ENCODE peak calls at places on chromosomes 4 and X, in eight cellular contexts. L is upper lobe of right lung, P is OCI-LY7, T is ascending aorta, V is gastrocnemius medialis, G is colonic mucosa, Y is MM.1S, Z is cardiac muscle cell. U is an unnamed sample.

GRCh38 chr4:4753643-4754042 is 105.8 kb upstream of the MSX1 start:
- DNase-seq in L (no peak), P (no peak), T (no peak), V (no peak), G (no peak), Y (no peak), Z (no peak), U (no peak)

GRCh38 chr4:93217423-93217822 is 611.1 kb upstream of the ATOH1 start:
- DNase-seq in L (no peak), P (no peak), T (no peak), V (no peak), G (no peak), Y (no peak), Z (no peak), U (no peak)

GRCh38 chrX:703466-704210 is 73.0 kb downstream of the SHOX start:
- DNase-seq in L (no peak), P (no peak), T (no peak), V (no peak), G (no peak), Y (no peak), Z (no peak), U (no peak)

GRCh38 chr4:108051343-108051742 is 61.7 kb downstream of the HADH start:
- DNase-seq in L (no peak), P (no peak), T (no peak), V (no peak), G (no peak), Y (no peak), Z (no peak), U (no peak)

GRCh38 chrX:53128097-53128749 is 34.3 kb downstream of the KANTR start:
- DNase-seq in L (no peak), P (no peak), T (no peak), V (no peak), G (no peak), Y (no peak), Z (no peak), U (no peak)

GRCh38 chr4:152304220-152304619 is 231.7 kb downstream of the FBXW7 start:
- DNase-seq in L (no peak), P (no peak), T (no peak), V (no peak), G (no peak), Y (no peak), Z (no peak), U (no peak)

GRCh38 chr4:5381981-5382441 is 326.3 kb downstream of the EVC2 start:
- DNase-seq in L (no peak), P (no peak), T (no peak), V (no peak), G (no peak), Y (no peak), Z (no peak), U (no peak)

GRCh38 chrX:134933248-134933647 is 57.5 kb upstream of the SMIM10 start:
- DNase-seq in L (no peak), P (no peak), T (no peak), V (no peak), G (no peak), Y (no peak), Z (peak; percentile 16), U (no peak)

GRCh38 chrX:10514891-10515290 is 105.5 kb downstream of the MID1 start:
- DNase-seq in L (no peak), P (no peak), T (no peak), V (no peak), G (no peak), Y (no peak), Z (peak; percentile 48), U (no peak)

GRCh38 chr4:146132445-146132844 is 43.1 kb upstream of the LSM6 start:
- DNase-seq in L (no peak), P (no peak), T (no peak), V (no peak), G (no peak), Y (peak; percentile 23), Z (no peak), U (no peak)

GRCh38 chr4:54228064-54228527 is 997 bp upstream of the PDGFRA start:
- DNase-seq in L (peak; percentile 80), P (no peak), T (peak; percentile 86), V (peak; percentile 51), G (peak; percentile 70), Y (peak; percentile 43), Z (peak; percentile 96), U (no peak)

GRCh38 chrX:35670894-35671293 is 127.2 kb upstream of the MAGEB16 start:
- DNase-seq in L (no peak), P (no peak), T (no peak), V (no peak), G (no peak), Y (no peak), Z (no peak), U (no peak)

DNA sequence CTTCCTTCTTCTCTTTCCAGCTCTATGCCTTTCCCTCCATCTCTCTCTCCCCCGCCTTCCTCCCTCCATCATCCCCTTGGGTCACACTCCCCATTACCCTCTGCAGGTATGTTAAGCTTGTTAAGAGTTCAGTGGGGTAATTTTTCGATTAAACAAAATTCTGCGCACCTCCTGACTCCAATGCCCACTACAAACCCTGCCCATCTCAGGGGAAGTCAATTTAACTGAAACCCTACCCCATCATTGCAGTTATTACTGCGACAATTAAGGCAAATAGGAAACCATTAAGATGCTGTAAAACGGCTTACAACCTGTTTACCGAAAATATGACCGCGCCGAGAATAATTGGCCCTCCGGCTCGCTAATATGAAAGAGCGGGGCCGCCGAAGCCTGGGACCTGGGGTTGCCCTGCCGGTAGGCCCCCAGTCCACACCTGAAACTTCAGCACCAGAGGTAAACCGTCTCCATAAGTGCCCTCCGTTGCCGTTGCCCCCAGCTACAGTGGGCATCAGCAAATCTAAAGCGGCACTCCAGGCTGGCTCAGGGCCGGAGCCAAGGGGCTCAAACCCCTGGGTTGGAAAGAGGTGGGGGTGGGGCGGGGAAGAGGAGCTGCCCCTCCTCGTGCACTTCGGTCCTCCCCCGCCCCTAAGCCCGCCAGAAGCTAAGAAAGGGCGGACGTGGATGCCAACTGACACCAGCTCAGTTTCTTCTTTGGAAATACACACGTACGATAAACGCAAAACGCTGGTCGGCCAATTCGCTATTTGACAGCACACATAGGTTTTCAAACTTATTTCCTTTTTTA is 4.8 kb downstream of the ARX start:
- DNase-seq in L (no peak), P (no peak), T (no peak), V (peak; percentile 41), G (no peak), Y (no peak), Z (no peak), U (no peak)
- H3K4me3 ChIP-seq in L (no peak overlapping the region), P (no peak overlapping the region), T (no peak overlapping the region), V (peak overlapping the region; percentile 61), G (no peak overlapping the region), Y (no peak overlapping the region), Z (no peak overlapping the region), U (no peak overlapping the region)

GRCh38 chr4:1035510-1035909 is 24.1 kb downstream of the FGFRL1 start:
- DNase-seq in L (no peak), P (no peak), T (peak; percentile 80), V (no peak), G (no peak), Y (no peak), Z (peak; percentile 57), U (no peak)
- H3K27ac ChIP-seq in L (no peak overlapping the region), P (no peak overlapping the region), T (peak overlapping the region; percentile 83), V (no peak overlapping the region), G (no peak overlapping the region), Y (no peak overlapping the region), Z (no peak overlapping the region), U (peak overlapping the region; percentile 68)

GRCh38 chrX:47576021-47576898 is 6.0 kb upstream of the TIMP1 start:
- DNase-seq in L (no peak), P (no peak), T (peak; percentile 56), V (no peak), G (peak; percentile 12), Y (no peak), Z (no peak), U (no peak)

GRCh38 chrX:47572773-47573333 is 9.4 kb upstream of the TIMP1 start:
- DNase-seq in L (no peak), P (no peak), T (no peak), V (no peak), G (no peak), Y (no peak), Z (no peak), U (no peak)

GRCh38 chrX:47573334-47574095 is 8.7 kb upstream of the TIMP1 start:
- DNase-seq in L (no peak), P (no peak), T (peak; percentile 62), V (no peak), G (peak; percentile 70), Y (no peak), Z (peak; percentile 84), U (no peak)

GRCh38 chrX:47574096-47574553 is 8.1 kb upstream of the TIMP1 start:
- DNase-seq in L (no peak), P (no peak), T (no peak), V (no peak), G (no peak), Y (no peak), Z (no peak), U (no peak)

DNA sequence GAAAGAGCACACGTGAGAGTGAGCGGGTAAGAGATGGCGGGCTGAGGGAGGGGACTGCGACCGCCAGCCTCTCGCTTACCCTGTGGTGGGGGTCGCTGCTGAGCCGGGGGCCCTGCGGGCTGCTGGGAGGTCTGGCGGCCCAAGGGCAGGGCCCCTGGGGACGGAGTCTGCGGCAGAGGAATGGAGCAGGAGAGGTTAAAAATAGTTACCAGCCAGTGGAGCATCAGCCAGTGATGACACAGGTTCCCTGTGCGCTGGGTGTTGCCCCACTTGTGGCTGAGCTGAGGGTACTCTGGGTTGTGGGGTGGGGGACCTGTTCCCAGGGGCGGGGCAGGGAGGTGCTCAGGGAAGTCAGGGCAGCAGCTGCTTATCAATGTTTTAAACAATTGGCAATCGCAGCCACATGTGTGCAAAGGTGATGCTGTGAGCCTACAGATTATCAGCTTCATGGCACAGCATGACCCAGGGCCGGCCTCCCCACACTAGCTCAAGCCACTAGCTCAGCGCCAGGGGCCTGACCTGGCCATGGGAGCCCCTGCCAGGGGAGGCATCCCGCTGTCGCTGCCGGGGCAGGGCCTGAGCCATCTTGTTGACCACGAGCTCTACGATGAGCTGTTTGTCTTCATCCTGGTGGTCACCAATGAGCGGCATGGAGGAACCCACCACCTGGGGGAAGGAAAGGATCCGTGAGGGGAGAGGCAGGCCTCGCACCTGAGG is 7.5 kb upstream of the TIMP1 start:
- DNase-seq in L (no peak), P (no peak), T (no peak), V (no peak), G (no peak), Y (no peak), Z (no peak), U (no peak)
- H3K4me3 ChIP-seq in L (no peak overlapping the region), P (no peak overlapping the region), T (peak overlapping the region; percentile 48), V (peak overlapping the region; percentile 5), G (peak overlapping the region; percentile 25), Y (no peak overlapping the region), Z (peak overlapping the region; percentile 22), U (peak overlapping the region; percentile 56)

GRCh38 chr4:18020671-18021469 is 685 bp downstream of the LCORL start:
- DNase-seq in L (peak; percentile 80), P (peak; percentile 80), T (peak; percentile 84), V (peak; percentile 50), G (peak; percentile 73), Y (peak; percentile 53), Z (peak; percentile 85), U (no peak)

GRCh38 chr4:18021720-18022571 is at the start of gene LCORL:
- DNase-seq in L (peak; percentile 98), P (peak; percentile 96), T (peak; percentile 97), V (peak; percentile 95), G (peak; percentile 95), Y (peak; percentile 97), Z (peak; percentile 98), U (peak; percentile 77)

GRCh38 chr4:18021470-18021719 is 160 bp downstream of the LCORL start:
- DNase-seq in L (no peak), P (no peak), T (no peak), V (no peak), G (no peak), Y (no peak), Z (no peak), U (no peak)

GRCh38 chr4:18022572-18023039 is 1.1 kb upstream of the LCORL start:
- DNase-seq in L (no peak), P (no peak), T (no peak), V (no peak), G (no peak), Y (peak; percentile 18), Z (peak; percentile 15), U (no peak)

GRCh38 chr4:18020145-18020670 is 1.3 kb downstream of the LCORL start:
- DNase-seq in L (no peak), P (peak; percentile 32), T (no peak), V (no peak), G (peak; percentile 51), Y (peak; percentile 30), Z (peak; percentile 37), U (no peak)
- H3K27ac ChIP-seq in L (peak overlapping the region; percentile 93), P (peak overlapping the region; percentile 79), T (peak overlapping the region; percentile 91), V (peak overlapping the region; percentile 97), G (peak overlapping the region; percentile 98), Y (peak overlapping the region; percentile 94), Z (peak overlapping the region; percentile 94), U (peak overlapping the region; percentile 89)